ENCODE peak calls at places on chromosomes 13 and 19, in nine cellular contexts. One of them, this sample, is unnamed. For H3K4me1, the result is how much of the 10 kb centered on the place peaks cover.

GRCh38 chr19:14349426-14349825 is 31.8 kb upstream of the ADGRE5 start:
- DNase-seq in H1: no peak
- DNase-seq in A549: no peak
- DNase-seq in fibroblast of lung: no peak
- DNase-seq in uterus: no peak
- DNase-seq in left ventricle myocardium inferior: no peak
- DNase-seq in iPS DF 6.9: no peak
- DNase-seq in aorta: no peak
- DNase-seq in thoracic aorta: no peak
- DNase-seq in this sample: no peak

GRCh38 chr13:38180100-38180499 is 169.6 kb upstream of the UFM1 start:
- DNase-seq in aorta: no peak
- DNase-seq in left ventricle myocardium inferior: no peak
- DNase-seq in uterus: no peak
- DNase-seq in iPS DF 6.9: no peak
- DNase-seq in fibroblast of lung: no peak
- DNase-seq in H1: no peak
- DNase-seq in A549: no peak
- DNase-seq in thoracic aorta: no peak
- DNase-seq in this sample: no peak

GRCh38 chr19:19304186-19304975 is 15.9 kb downstream of the SUGP1 start:
- DNase-seq in H1: no peak
- DNase-seq in uterus: no peak
- DNase-seq in thoracic aorta: no peak
- DNase-seq in left ventricle myocardium inferior: peak
- DNase-seq in iPS DF 6.9: no peak
- DNase-seq in aorta: no peak
- DNase-seq in fibroblast of lung: no peak
- DNase-seq in A549: no peak
- DNase-seq in this sample: peak

GRCh38 chr13:69912576-69913074 is 195.0 kb upstream of the ATXN8OS start:
- DNase-seq in uterus: no peak
- DNase-seq in aorta: no peak
- DNase-seq in left ventricle myocardium inferior: no peak
- DNase-seq in A549: no peak
- DNase-seq in iPS DF 6.9: no peak
- DNase-seq in thoracic aorta: no peak
- DNase-seq in H1: no peak
- DNase-seq in fibroblast of lung: no peak
- DNase-seq in this sample: no peak

GRCh38 chr19:55283548-55284393 is at the start of gene BRSK1:
- DNase-seq in aorta: peak
- DNase-seq in uterus: peak
- DNase-seq in A549: no peak
- DNase-seq in fibroblast of lung: peak
- DNase-seq in iPS DF 6.9: no peak
- DNase-seq in thoracic aorta: no peak
- DNase-seq in left ventricle myocardium inferior: peak
- DNase-seq in H1: no peak
- DNase-seq in this sample: peak

GRCh38 chr13:39809466-39809865 is 154.0 kb downstream of the COG6 start:
- DNase-seq in H1: no peak
- DNase-seq in fibroblast of lung: no peak
- DNase-seq in A549: no peak
- DNase-seq in left ventricle myocardium inferior: no peak
- DNase-seq in thoracic aorta: no peak
- DNase-seq in iPS DF 6.9: no peak
- DNase-seq in aorta: no peak
- DNase-seq in uterus: no peak
- DNase-seq in this sample: no peak

GRCh38 chr19:12675377-12675776 is 6.3 kb downstream of the DHPS start:
- DNase-seq in H1: no peak
- DNase-seq in left ventricle myocardium inferior: no peak
- DNase-seq in A549: no peak
- DNase-seq in aorta: no peak
- DNase-seq in fibroblast of lung: no peak
- DNase-seq in iPS DF 6.9: no peak
- DNase-seq in thoracic aorta: no peak
- DNase-seq in uterus: no peak
- DNase-seq in this sample: no peak

GRCh38 chr13:39616087-39616694 is 13.2 kb upstream of the LHFPL6 start:
- DNase-seq in fibroblast of lung: peak
- DNase-seq in thoracic aorta: no peak
- DNase-seq in iPS DF 6.9: peak
- DNase-seq in H1: no peak
- DNase-seq in left ventricle myocardium inferior: no peak
- DNase-seq in A549: peak
- DNase-seq in aorta: no peak
- DNase-seq in uterus: peak
- DNase-seq in this sample: peak

GRCh38 chr13:53126803-53127202 is 98.2 kb downstream of the OLFM4 start:
- DNase-seq in aorta: no peak
- DNase-seq in fibroblast of lung: peak
- DNase-seq in A549: no peak
- DNase-seq in thoracic aorta: no peak
- DNase-seq in iPS DF 6.9: no peak
- DNase-seq in H1: no peak
- DNase-seq in left ventricle myocardium inferior: peak
- DNase-seq in uterus: peak
- DNase-seq in this sample: no peak

GRCh38 chr13:53123536-53123935 is 94.9 kb downstream of the OLFM4 start:
- DNase-seq in A549: no peak
- DNase-seq in left ventricle myocardium inferior: no peak
- DNase-seq in thoracic aorta: no peak
- DNase-seq in fibroblast of lung: no peak
- DNase-seq in aorta: no peak
- DNase-seq in H1: no peak
- DNase-seq in uterus: no peak
- DNase-seq in iPS DF 6.9: no peak
- DNase-seq in this sample: no peak

GRCh38 chr13:53124568-53125094 is 96.0 kb downstream of the OLFM4 start:
- DNase-seq in aorta: no peak
- DNase-seq in left ventricle myocardium inferior: no peak
- DNase-seq in H1: no peak
- DNase-seq in uterus: no peak
- DNase-seq in A549: no peak
- DNase-seq in iPS DF 6.9: no peak
- DNase-seq in fibroblast of lung: no peak
- DNase-seq in thoracic aorta: no peak
- DNase-seq in this sample: no peak

GRCh38 chr13:53129864-53130393 is 101.3 kb downstream of the OLFM4 start:
- DNase-seq in iPS DF 6.9: no peak
- DNase-seq in fibroblast of lung: no peak
- DNase-seq in aorta: no peak
- DNase-seq in thoracic aorta: no peak
- DNase-seq in A549: no peak
- DNase-seq in left ventricle myocardium inferior: no peak
- DNase-seq in H1: no peak
- DNase-seq in uterus: no peak
- DNase-seq in this sample: no peak

DNA sequence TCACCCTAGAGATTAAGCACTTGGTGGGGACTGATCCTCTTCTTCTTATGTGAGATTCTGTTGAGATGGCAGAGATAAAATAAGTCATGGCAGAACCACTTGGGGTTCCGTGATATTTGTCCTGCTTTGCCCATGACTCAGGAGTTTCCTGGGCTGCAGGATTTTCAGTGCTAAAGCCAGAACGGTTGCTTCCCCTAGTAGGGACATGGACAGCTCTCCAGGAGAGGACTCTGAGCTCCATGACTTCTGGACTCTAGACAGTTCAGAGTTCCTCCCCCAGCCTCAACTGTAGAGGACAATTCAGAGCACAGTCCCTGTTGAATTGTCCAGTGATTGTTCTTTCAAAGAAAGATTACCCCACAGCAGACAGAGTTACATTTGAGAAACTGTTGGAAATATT is 98.8 kb downstream of the OLFM4 start:
- DNase-seq in aorta: no peak
- DNase-seq in H1: no peak
- DNase-seq in iPS DF 6.9: no peak
- DNase-seq in A549: no peak
- DNase-seq in thoracic aorta: no peak
- DNase-seq in uterus: no peak
- DNase-seq in left ventricle myocardium inferior: no peak
- DNase-seq in fibroblast of lung: no peak
- DNase-seq in this sample: no peak
- H3K4me1 ChIP-seq in aorta: under half
- H3K4me1 ChIP-seq in H1: under half
- H3K4me1 ChIP-seq in iPS DF 6.9: under half
- H3K4me1 ChIP-seq in A549: under half
- H3K4me1 ChIP-seq in thoracic aorta: under half
- H3K4me1 ChIP-seq in uterus: under half
- H3K4me1 ChIP-seq in left ventricle myocardium inferior: under half
- H3K4me1 ChIP-seq in fibroblast of lung: under half
- H3K4me1 ChIP-seq in this sample: under half

GRCh38 chr13:23598371-23598770 is 28.2 kb downstream of the TNFRSF19 start:
- DNase-seq in iPS DF 6.9: no peak
- DNase-seq in uterus: no peak
- DNase-seq in A549: no peak
- DNase-seq in aorta: no peak
- DNase-seq in H1: no peak
- DNase-seq in fibroblast of lung: no peak
- DNase-seq in thoracic aorta: no peak
- DNase-seq in left ventricle myocardium inferior: no peak
- DNase-seq in this sample: no peak

GRCh38 chr13:23600534-23600933 is 30.3 kb downstream of the TNFRSF19 start:
- DNase-seq in aorta: no peak
- DNase-seq in A549: no peak
- DNase-seq in H1: no peak
- DNase-seq in left ventricle myocardium inferior: no peak
- DNase-seq in thoracic aorta: no peak
- DNase-seq in iPS DF 6.9: no peak
- DNase-seq in uterus: no peak
- DNase-seq in fibroblast of lung: no peak
- DNase-seq in this sample: no peak

GRCh38 chr13:23600100-23600499 is 29.9 kb downstream of the TNFRSF19 start:
- DNase-seq in uterus: no peak
- DNase-seq in fibroblast of lung: no peak
- DNase-seq in thoracic aorta: no peak
- DNase-seq in A549: no peak
- DNase-seq in left ventricle myocardium inferior: no peak
- DNase-seq in iPS DF 6.9: no peak
- DNase-seq in H1: no peak
- DNase-seq in aorta: no peak
- DNase-seq in this sample: no peak

DNA sequence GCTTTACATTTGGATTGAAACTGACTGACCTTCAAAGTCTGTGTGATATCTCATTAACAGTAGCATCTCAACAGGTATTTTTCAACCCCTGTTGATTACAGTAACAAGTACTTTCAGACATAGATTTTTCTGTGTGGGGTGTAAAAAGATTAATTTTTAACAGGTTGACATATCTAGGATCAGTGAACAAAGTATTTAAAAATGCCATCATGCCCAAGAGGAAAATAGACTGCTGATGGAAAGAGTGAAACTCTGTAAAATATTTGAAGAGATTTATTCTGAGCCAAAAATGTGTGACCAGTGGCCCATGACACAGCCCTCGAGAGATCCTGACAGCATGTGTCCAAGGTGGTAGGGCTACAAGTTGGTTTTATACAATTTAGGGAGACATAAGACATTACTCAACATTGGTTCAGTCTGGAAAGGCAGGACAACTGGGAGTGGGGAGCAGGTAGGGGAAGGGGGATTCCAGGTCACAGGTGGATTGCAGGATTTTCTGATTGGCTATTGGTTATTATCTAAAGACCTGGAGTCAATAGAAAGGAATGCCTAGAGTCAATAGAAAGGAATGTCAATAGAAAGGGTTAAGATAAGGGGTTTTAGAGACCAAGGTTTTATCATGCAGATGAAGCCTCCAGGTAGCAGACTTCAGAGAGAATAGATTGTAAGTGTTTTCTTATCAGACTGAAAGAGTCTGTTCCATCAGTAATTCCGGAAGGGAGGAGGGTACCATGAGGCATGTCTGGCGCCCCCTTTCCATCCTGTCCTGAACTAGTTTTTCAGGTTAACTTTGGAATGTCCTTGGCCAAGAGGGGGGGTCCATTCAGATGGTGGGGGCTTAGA is 29.1 kb downstream of the TNFRSF19 start:
- DNase-seq in aorta: no peak
- DNase-seq in iPS DF 6.9: peak
- DNase-seq in H1: peak
- DNase-seq in uterus: no peak
- DNase-seq in thoracic aorta: no peak
- DNase-seq in fibroblast of lung: no peak
- DNase-seq in A549: no peak
- DNase-seq in left ventricle myocardium inferior: no peak
- DNase-seq in this sample: no peak
- H3K27ac ChIP-seq in aorta: no peak
- H3K27ac ChIP-seq in iPS DF 6.9: no peak
- H3K27ac ChIP-seq in H1: no peak
- H3K27ac ChIP-seq in uterus: no peak
- H3K27ac ChIP-seq in thoracic aorta: no peak
- H3K27ac ChIP-seq in fibroblast of lung: no peak
- H3K27ac ChIP-seq in A549: no peak
- H3K27ac ChIP-seq in left ventricle myocardium inferior: no peak
- H3K27ac ChIP-seq in this sample: no peak

GRCh38 chr19:7868326-7868670 is 5.9 kb downstream of the PRR36 start:
- DNase-seq in A549: no peak
- DNase-seq in aorta: no peak
- DNase-seq in fibroblast of lung: no peak
- DNase-seq in thoracic aorta: no peak
- DNase-seq in H1: no peak
- DNase-seq in iPS DF 6.9: no peak
- DNase-seq in left ventricle myocardium inferior: no peak
- DNase-seq in uterus: no peak
- DNase-seq in this sample: peak
- H3K4me3 ChIP-seq in A549: peak
- H3K4me3 ChIP-seq in aorta: no peak
- H3K4me3 ChIP-seq in fibroblast of lung: no peak
- H3K4me3 ChIP-seq in thoracic aorta: peak
- H3K4me3 ChIP-seq in H1: peak
- H3K4me3 ChIP-seq in iPS DF 6.9: no peak
- H3K4me3 ChIP-seq in left ventricle myocardium inferior: peak
- H3K4me3 ChIP-seq in uterus: peak
- H3K4me3 ChIP-seq in this sample: no peak

DNA sequence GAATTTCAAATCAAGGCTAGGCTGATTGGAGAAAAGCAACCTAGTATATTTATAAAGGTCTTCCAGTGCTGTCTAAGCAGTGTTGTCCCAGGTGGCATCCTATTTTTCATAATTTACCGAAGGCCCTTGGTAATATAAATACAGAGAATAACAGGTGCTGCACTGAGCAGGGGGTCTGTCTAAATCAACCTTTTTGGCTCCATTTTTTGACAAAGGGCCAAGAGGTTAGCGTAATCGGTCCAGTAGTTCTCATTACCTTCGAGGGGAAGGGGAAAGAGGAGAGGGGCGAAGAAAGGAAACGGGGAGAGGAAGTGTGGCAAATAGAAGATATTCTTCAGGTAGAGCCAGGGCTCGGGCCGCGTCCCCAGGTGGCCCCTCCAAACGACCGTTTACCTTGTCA is 789 bp upstream of the PAN3 start:
- DNase-seq in uterus: no peak
- DNase-seq in aorta: no peak
- DNase-seq in H1: no peak
- DNase-seq in left ventricle myocardium inferior: no peak
- DNase-seq in iPS DF 6.9: no peak
- DNase-seq in thoracic aorta: no peak
- DNase-seq in A549: no peak
- DNase-seq in fibroblast of lung: peak
- DNase-seq in this sample: peak
- H3K4me1 ChIP-seq in uterus: under half
- H3K4me1 ChIP-seq in aorta: under half
- H3K4me1 ChIP-seq in H1: under half
- H3K4me1 ChIP-seq in left ventricle myocardium inferior: half or more
- H3K4me1 ChIP-seq in iPS DF 6.9: under half
- H3K4me1 ChIP-seq in thoracic aorta: under half
- H3K4me1 ChIP-seq in A549: under half
- H3K4me1 ChIP-seq in fibroblast of lung: under half
- H3K4me1 ChIP-seq in this sample: under half